ENCODE peak calls at places on chromosomes 16 and 17, in four cellular contexts. S, T, V and K are unnamed samples.

GRCh38 chr16:674968-675883 is at the start of gene RHBDL1:
- DNase-seq in S (peak; percentile 42), T (peak; percentile 83), V (no peak), K (peak; percentile 61)

GRCh38 chr16:80029706-80030481 is 429.4 kb upstream of the MAF start:
- DNase-seq in S (no peak), T (no peak), V (peak; percentile 79), K (no peak)

GRCh38 chr17:35214631-35215273 is 20.6 kb upstream of the SLC35G3 start:
- DNase-seq in S (no peak), T (no peak), V (no peak), K (no peak)

GRCh38 chr16:69199382-69199781 is 12.4 kb downstream of the SNTB2 start:
- DNase-seq in S (peak; percentile 78), T (no peak), V (peak; percentile 95), K (no peak)

GRCh38 chr17:56108811-56109284 is 44.4 kb upstream of the ANKFN1 start:
- DNase-seq in S (no peak), T (no peak), V (no peak), K (no peak)

GRCh38 chr16:66508261-66508913 is 41.5 kb downstream of the TK2 start:
- DNase-seq in S (no peak), T (no peak), V (peak; percentile 94), K (no peak)

GRCh38 chr17:81512560-81512983 is at the start of gene ACTG1:
- DNase-seq in S (peak; percentile 91), T (peak; percentile 93), V (peak; percentile 91), K (peak; percentile 97)

GRCh38 chr17:19753049-19753444 is 4.9 kb upstream of the ALDH3A1 start:
- DNase-seq in S (peak; percentile 60), T (peak; percentile 71), V (peak; percentile 96), K (no peak)

GRCh38 chr17:49438885-49439284 is 24.2 kb upstream of the PHB1 start:
- DNase-seq in S (no peak), T (peak; percentile 63), V (no peak), K (peak; percentile 67)

GRCh38 chr17:10135539-10136257 is 62.7 kb downstream of the GAS7 start:
- DNase-seq in S (peak; percentile 56), T (no peak), V (no peak), K (no peak)

GRCh38 chr16:87352818-87353217 is 30.8 kb downstream of the FBXO31 start:
- DNase-seq in S (no peak), T (no peak), V (no peak), K (peak; percentile 35)

GRCh38 chr16:17160285-17160854 is 310.4 kb downstream of the XYLT1 start:
- DNase-seq in S (peak; percentile 45), T (no peak), V (no peak), K (peak; percentile 63)

GRCh38 chr17:80498242-80498919 is 22.0 kb upstream of the NPTX1 start:
- DNase-seq in S (peak; percentile 47), T (peak; percentile 57), V (no peak), K (peak; percentile 59)

GRCh38 chr17:47275245-47275984 is 21.8 kb downstream of the ITGB3 start:
- DNase-seq in S (peak; percentile 84), T (peak; percentile 82), V (peak; percentile 96), K (peak; percentile 78)

GRCh38 chr16:2082171-2082982 is 34.6 kb downstream of the TSC2 start:
- DNase-seq in S (peak; percentile 41), T (no peak), V (peak; percentile 82), K (no peak)

DNA sequence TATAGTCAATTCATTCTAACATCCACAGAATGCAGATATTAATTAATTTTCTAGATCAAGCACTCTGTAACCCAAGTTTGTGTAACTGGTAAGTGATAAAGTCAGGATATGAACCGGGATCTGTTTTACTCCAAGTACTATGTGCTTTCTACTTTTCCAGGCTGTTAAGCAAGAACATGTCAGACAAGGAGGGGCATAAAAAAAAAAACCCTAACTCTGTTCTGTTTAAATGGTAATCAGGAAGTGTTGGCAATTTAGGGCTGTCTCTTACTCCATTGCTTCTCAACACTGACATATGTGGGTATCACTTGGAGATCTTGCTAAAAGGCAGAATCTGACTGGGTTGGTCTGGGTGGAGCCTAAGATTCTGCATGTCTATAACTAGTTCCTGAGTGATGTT is 50.3 kb downstream of the HSD17B2 start:
- DNase-seq in S (no peak), T (no peak), V (no peak), K (no peak)
- H2AFZ ChIP-seq in S (no peak overlapping the region), T (no peak overlapping the region), V (peak overlapping the region; percentile 20), K (no peak overlapping the region)

GRCh38 chr17:73718912-73719311 is 74.7 kb upstream of the SDK2 start:
- DNase-seq in S (no peak), T (no peak), V (no peak), K (no peak)

GRCh38 chr17:73717690-73718089 is 73.4 kb upstream of the SDK2 start:
- DNase-seq in S (no peak), T (no peak), V (no peak), K (no peak)

GRCh38 chr17:73718362-73718761 is 74.1 kb upstream of the SDK2 start:
- DNase-seq in S (no peak), T (no peak), V (no peak), K (no peak)

GRCh38 chr17:73720187-73720834 is 76.1 kb upstream of the SDK2 start:
- DNase-seq in S (no peak), T (no peak), V (no peak), K (no peak)

DNA sequence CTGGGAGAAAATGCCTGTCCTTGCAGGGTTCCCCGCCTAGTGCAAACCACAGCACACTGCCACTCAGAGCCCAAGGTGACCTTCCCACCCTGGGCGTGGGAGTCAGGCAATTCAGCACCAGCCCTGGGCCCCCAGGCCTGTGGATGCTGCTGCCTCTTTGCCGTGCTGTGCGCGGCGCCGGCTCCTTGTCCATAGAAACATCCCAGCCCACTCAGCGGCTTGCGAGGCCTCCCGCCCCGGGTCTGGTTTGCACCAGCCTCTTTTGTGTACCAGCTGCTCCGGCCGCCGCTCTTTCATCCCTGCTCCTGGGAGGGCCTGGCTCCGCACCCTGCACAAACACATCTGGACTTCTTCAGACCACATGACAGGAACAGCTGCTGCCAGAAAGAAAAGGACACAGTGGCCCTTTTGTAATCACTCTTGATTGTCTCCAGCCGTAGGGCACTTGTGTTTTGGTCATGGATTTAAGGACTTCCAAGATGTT is 75.4 kb upstream of the SDK2 start:
- DNase-seq in S (no peak), T (no peak), V (no peak), K (peak; percentile 89)
- H3K9ac ChIP-seq in S (no peak overlapping the region), T (no peak overlapping the region), V (no peak overlapping the region), K (no peak overlapping the region)

DNA sequence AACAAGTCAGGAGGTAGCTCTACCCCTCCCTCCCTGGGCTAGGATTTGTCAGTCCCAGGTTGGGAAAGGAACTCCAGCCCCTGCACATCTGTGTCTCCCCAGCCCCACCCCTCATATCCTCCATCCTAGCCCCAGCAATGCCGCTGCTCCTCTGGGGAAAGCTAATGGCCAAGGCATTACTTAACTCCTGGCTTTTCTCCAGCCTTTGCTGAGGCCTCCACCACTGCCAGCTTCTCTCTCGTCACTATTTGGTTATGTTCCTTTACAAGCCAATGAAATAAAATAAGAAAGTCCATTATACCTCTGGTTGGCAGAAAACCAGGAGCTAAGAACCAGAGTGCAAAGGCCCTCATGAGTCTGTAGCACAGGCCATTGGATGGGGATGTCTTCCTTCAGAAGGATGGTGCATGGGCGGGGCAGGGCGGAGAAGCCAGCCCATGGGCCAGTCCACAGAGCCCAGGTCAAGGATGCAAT is 171.0 kb downstream of the CCDC182 start:
- DNase-seq in S (peak; percentile 43), T (no peak), V (no peak), K (no peak)
- H3K27ac ChIP-seq in S (no peak overlapping the region), T (no peak overlapping the region), V (no peak overlapping the region), K (no peak overlapping the region)

GRCh38 chr16:84952335-84953050 is 58.8 kb downstream of the ZDHHC7 start:
- DNase-seq in S (peak; percentile 82), T (peak; percentile 87), V (peak; percentile 55), K (peak; percentile 89)

GRCh38 chr16:84950906-84951305 is 60.4 kb downstream of the ZDHHC7 start:
- DNase-seq in S (no peak), T (peak; percentile 60), V (no peak), K (no peak)

GRCh38 chr16:84949776-84950436 is 61.4 kb downstream of the ZDHHC7 start:
- DNase-seq in S (no peak), T (no peak), V (no peak), K (no peak)

GRCh38 chr16:84955427-84955826 is 55.9 kb downstream of the ZDHHC7 start:
- DNase-seq in S (no peak), T (no peak), V (no peak), K (no peak)

GRCh38 chr16:84953051-84953746 is 58.1 kb downstream of the ZDHHC7 start:
- DNase-seq in S (no peak), T (no peak), V (no peak), K (peak; percentile 20)
- H2AFZ ChIP-seq in S (peak overlapping the region; percentile 76), T (no peak overlapping the region), V (no peak overlapping the region), K (no peak overlapping the region)

DNA sequence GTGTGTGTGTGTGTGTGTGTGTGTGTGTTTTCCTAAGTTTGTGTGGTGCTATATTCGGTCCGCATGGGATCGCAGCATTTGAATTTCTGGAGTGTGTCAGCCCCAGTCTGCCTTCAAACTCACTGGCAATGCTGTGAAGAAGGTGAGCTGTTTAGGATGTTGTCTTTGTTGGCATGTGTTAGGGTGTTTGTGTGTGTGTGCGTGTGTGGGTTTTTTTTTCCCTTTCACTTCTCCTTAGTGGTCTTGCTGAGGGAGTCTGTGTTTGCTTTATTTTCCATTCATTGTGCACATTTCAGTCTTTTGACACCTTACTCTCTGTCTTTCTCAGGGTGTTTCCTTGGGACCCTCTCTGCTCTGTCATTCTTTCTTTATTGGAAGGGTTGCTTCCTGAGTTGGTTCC is 27.7 kb upstream of the RBFOX1 start:
- DNase-seq in S (no peak), T (no peak), V (no peak), K (no peak)
- H3K9ac ChIP-seq in S (no peak overlapping the region), T (no peak overlapping the region), V (no peak overlapping the region), K (no peak overlapping the region)

DNA sequence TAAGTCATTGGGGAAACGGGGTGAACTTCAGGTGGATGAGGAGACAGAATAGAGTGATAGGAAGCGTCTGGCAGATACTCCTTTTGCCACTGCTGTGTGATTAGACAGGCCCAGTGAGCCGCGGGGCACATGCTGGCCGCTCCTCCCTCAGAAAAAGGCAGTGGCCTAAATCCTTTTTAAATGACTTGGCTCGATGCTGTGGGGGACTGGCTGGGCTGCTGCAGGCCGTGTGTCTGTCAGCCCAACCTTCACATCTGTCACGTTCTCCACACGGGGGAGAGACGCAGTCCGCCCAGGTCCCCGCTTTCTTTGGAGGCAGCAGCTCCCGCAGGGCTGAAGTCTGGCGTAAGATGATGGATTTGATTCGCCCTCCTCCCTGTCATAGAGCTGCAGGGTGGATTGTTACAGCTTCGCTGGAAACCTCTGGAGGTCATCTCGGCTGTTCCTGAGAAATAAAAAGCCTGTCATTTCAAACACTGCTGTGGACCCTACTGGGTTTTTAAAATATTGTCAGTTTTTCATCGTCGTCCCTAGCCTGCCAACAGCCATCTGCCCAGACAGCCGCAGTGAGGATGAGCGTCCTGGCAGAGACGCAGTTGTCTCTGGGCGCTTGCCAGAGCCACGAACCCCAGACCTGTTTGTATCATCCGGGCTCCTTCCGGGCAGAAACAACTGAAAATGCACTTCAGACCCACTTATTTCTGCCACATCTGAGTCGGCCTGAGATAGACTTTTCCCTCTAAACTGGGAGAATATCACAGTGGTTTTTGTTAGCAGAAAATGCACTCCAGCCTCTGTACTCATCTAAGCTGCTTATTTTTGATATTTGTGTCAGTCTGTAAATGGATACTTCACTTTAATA is 7.0 kb upstream of the TMEM235 start:
- DNase-seq in S (no peak), T (no peak), V (no peak), K (no peak)
- H3K27ac ChIP-seq in S (no peak overlapping the region), T (no peak overlapping the region), V (no peak overlapping the region), K (no peak overlapping the region)

GRCh38 chr16:59988591-59988990 is 1254.5 kb upstream of the GOT2 start:
- DNase-seq in S (no peak), T (no peak), V (peak; percentile 64), K (no peak)
- H2AFZ ChIP-seq in S (no peak overlapping the region), T (no peak overlapping the region), V (peak overlapping the region; percentile 38), K (no peak overlapping the region)